ENCODE peak calls at places on chromosomes 1 and 21, in nine cellular contexts. C is fibroblast of the aortic adventitia, D is transverse colon, B is brain microvascular endothelial cell, P is endothelial cell, F is fibroblast of mammary gland, I is activated B cell treated with CpG ODN at 0.5 μM for 24 hours, Z is OCI-LY7, N is heart left ventricle. W is an unnamed sample.
A peak's percentile ranks its signal among the peaks of the same experiment; 100 is the strongest.

GRCh38 chr1:89607888-89608626 is 24.9 kb upstream of the LRRC8C start:
- DNase-seq in N (peak; percentile 52), F (peak; percentile 85), Z (no peak), P (no peak), C (no peak), B (no peak), I (no peak), D (no peak), W (no peak)

GRCh38 chr1:975896-976683 is 5.8 kb downstream of the PERM1 start:
- DNase-seq in N (peak; percentile 44), I (peak; percentile 64), Z (peak; percentile 58), C (peak; percentile 16), B (no peak), D (peak; percentile 67), P (peak; percentile 44), F (peak; percentile 38), W (peak; percentile 87)

GRCh38 chr1:244427647-244428046 is 24.1 kb downstream of the ADSS2 start:
- DNase-seq in Z (no peak), C (no peak), P (no peak), D (no peak), B (no peak), F (no peak), I (no peak), N (no peak), W (no peak)

GRCh38 chr1:151534662-151535278 is 5.3 kb upstream of the TUFT1 start:
- DNase-seq in B (peak; percentile 75), F (peak; percentile 69), C (peak; percentile 77), I (peak; percentile 49), P (peak; percentile 88), N (peak; percentile 74), Z (peak; percentile 70), D (peak; percentile 84), W (peak; percentile 87)

GRCh38 chr21:21631961-21632360 is 633.8 kb downstream of the NCAM2 start:
- DNase-seq in D (no peak), C (peak; percentile 13), B (no peak), F (peak; percentile 51), N (no peak), P (no peak), Z (no peak), I (no peak), W (no peak)

GRCh38 chr1:224528900-224529299 is 87.2 kb upstream of the CNIH3 start:
- DNase-seq in F (peak; percentile 95), C (peak; percentile 86), I (no peak), N (no peak), Z (no peak), B (peak; percentile 74), P (no peak), D (no peak), W (peak; percentile 31)

GRCh38 chr1:229893762-229894444 is 173.1 kb upstream of the GALNT2 start:
- DNase-seq in D (no peak), N (no peak), F (no peak), B (no peak), P (no peak), I (no peak), C (no peak), Z (no peak), W (no peak)

GRCh38 chr1:17582124-17582768 is 42.7 kb downstream of the ARHGEF10L start:
- DNase-seq in I (no peak), P (no peak), C (no peak), F (no peak), B (no peak), D (no peak), N (no peak), Z (no peak), W (no peak)

GRCh38 chr1:9410737-9411297 is 118.1 kb downstream of the SPSB1 start:
- DNase-seq in N (no peak), I (no peak), D (no peak), B (peak; percentile 29), C (peak; percentile 65), P (no peak), Z (peak; percentile 71), F (peak; percentile 65), W (no peak)

GRCh38 chr21:37166733-37167132 is 93.7 kb downstream of the TTC3 start:
- DNase-seq in B (no peak), F (no peak), I (no peak), P (no peak), D (no peak), C (peak; percentile 15), Z (peak; percentile 33), N (no peak), W (peak; percentile 10)

GRCh38 chr21:45551816-45552695 is 9.8 kb upstream of the SLC19A1 start:
- DNase-seq in D (no peak), I (peak; percentile 14), N (no peak), F (no peak), Z (no peak), P (no peak), C (no peak), B (no peak), W (no peak)

GRCh38 chr1:193537266-193538003 is 351.0 kb upstream of the B3GALT2 start:
- DNase-seq in C (no peak), F (no peak), B (no peak), P (no peak), N (no peak), D (peak; percentile 54), Z (peak; percentile 90), I (peak; percentile 25), W (peak; percentile 18)

GRCh38 chr1:207838156-207839082 is 72.5 kb downstream of the CD34 start:
- DNase-seq in Z (no peak), B (peak; percentile 32), P (no peak), N (peak; percentile 79), D (no peak), F (peak; percentile 24), C (no peak), I (no peak), W (no peak)

GRCh38 chr1:89821322-89822108 is 683 bp downstream of the LRRC8D start:
- DNase-seq in B (no peak), I (peak; percentile 76), D (peak; percentile 73), F (no peak), N (peak; percentile 48), Z (peak; percentile 93), P (peak; percentile 58), C (no peak), W (peak; percentile 50)

GRCh38 chr1:243508303-243508713 is 252.5 kb downstream of the SDCCAG8 start:
- DNase-seq in D (no peak), I (peak; percentile 37), N (no peak), Z (no peak), B (no peak), F (no peak), C (no peak), P (no peak), W (no peak)

GRCh38 chr1:163436133-163436532 is 114.4 kb downstream of the NUF2 start:
- DNase-seq in P (no peak), F (no peak), I (no peak), D (no peak), N (no peak), C (no peak), B (no peak), Z (no peak), W (no peak)

GRCh38 chr1:206467915-206468314 is 2.4 kb upstream of the IKBKE start:
- DNase-seq in D (peak; percentile 37), Z (peak; percentile 78), F (peak; percentile 26), P (no peak), I (peak; percentile 28), N (no peak), B (peak; percentile 38), C (no peak), W (no peak)

GRCh38 chr1:32063261-32063681 is 9.5 kb upstream of the TMEM39B start:
- DNase-seq in D (no peak), Z (peak; percentile 61), C (peak; percentile 81), F (peak; percentile 67), I (no peak), B (peak; percentile 36), N (no peak), P (no peak), W (no peak)

GRCh38 chr1:14571810-14572767 is 26.4 kb upstream of the KAZN start:
- DNase-seq in B (no peak), C (peak; percentile 4), Z (peak; percentile 69), P (peak; percentile 56), D (no peak), I (no peak), F (peak; percentile 23), N (no peak), W (no peak)

GRCh38 chr1:54172614-54173312 is 20.0 kb upstream of the CDCP2 start:
- DNase-seq in C (no peak), N (no peak), I (no peak), D (no peak), B (no peak), F (peak; percentile 41), P (no peak), Z (no peak), W (no peak)

GRCh38 chr1:26537951-26538352 is 8.4 kb downstream of the RPS6KA1 start:
- DNase-seq in B (peak; percentile 45), C (peak; percentile 12), Z (peak; percentile 52), I (no peak), D (peak; percentile 60), F (peak; percentile 37), N (no peak), P (peak; percentile 41), W (peak; percentile 13)
- TF ChIP-seq CTCF in B (peak; percentile 66), C (peak; percentile 23), Z (no peak), I (no peak), D (no peak), F (peak; percentile 32), N (peak; percentile 12), P (no peak), W (no peak)

DNA sequence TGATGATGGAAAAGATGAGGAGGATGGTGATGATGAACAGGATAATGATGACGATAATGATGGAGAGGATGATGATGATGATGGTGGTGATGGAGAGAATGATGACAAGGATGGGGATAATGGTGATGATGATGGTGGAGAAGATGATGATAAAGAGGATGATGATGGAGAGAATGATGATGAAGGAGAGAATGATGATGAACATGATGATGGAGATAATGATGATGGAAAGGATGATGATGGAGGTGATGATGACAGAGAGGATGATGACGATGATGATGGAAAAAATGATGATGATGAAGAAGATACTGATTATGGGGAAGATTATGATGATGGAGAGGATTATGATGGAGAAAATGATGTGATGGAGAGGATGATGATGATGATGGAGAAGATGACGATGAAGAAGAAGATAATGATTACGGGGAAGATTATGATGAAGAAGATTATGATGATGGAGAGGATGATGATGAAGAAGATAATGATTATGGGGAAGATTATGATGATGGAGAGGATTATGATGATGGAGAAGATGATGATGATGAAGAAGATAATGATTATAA is 204.1 kb downstream of the MATN1 start:
- DNase-seq in P (no peak), C (no peak), D (no peak), I (no peak), F (no peak), N (no peak), Z (no peak), B (no peak), W (no peak)
- TF ChIP-seq CTCF in P (no peak), C (no peak), D (no peak), I (no peak), F (no peak), N (no peak), Z (no peak), B (no peak), W (no peak)

GRCh38 chr1:158527190-158527815 is 26.9 kb downstream of the OR6Y1 start:
- DNase-seq in P (peak; percentile 31), B (no peak), N (no peak), D (no peak), I (no peak), Z (peak; percentile 45), F (peak; percentile 48), C (peak; percentile 35), W (no peak)
- TF ChIP-seq CTCF in P (peak; percentile 62), B (no peak), N (peak; percentile 50), D (no peak), I (no peak), Z (peak; percentile 76), F (peak; percentile 64), C (peak; percentile 62), W (peak; percentile 70)

GRCh38 chr1:52454779-52455178 is 50.4 kb downstream of the PRPF38A start:
- DNase-seq in D (no peak), P (no peak), I (no peak), F (no peak), N (no peak), B (no peak), Z (no peak), C (no peak), W (no peak)
- TF ChIP-seq CTCF in D (no peak), P (no peak), I (no peak), F (no peak), N (no peak), B (no peak), Z (no peak), C (no peak), W (no peak)

W was measured in Calu3.